ENCODE peak calls at places on chromosome 16, in seven cellular contexts. One of them, this sample, is unnamed.

GRCh38 chr16:87702325-87702811 is 63.4 kb downstream of the KLHDC4 start:
- DNase-seq in IMR-90: peak; percentile 30
- DNase-seq in psoas muscle: no peak
- DNase-seq in PC-9: no peak
- DNase-seq in prostate gland: no peak
- DNase-seq in esophagus squamous epithelium: no peak
- DNase-seq in fibroblast of lung: peak; percentile 58
- DNase-seq in this sample: peak; percentile 54

GRCh38 chr16:81700071-81700779 is 78.9 kb upstream of the PLCG2 start:
- DNase-seq in IMR-90: peak; percentile 19
- DNase-seq in psoas muscle: peak; percentile 36
- DNase-seq in PC-9: no peak
- DNase-seq in prostate gland: no peak
- DNase-seq in esophagus squamous epithelium: no peak
- DNase-seq in fibroblast of lung: no peak
- DNase-seq in this sample: no peak

GRCh38 chr16:17348042-17348783 is 122.5 kb downstream of the XYLT1 start:
- DNase-seq in IMR-90: no peak
- DNase-seq in psoas muscle: no peak
- DNase-seq in PC-9: no peak
- DNase-seq in prostate gland: no peak
- DNase-seq in esophagus squamous epithelium: no peak
- DNase-seq in fibroblast of lung: no peak
- DNase-seq in this sample: no peak

GRCh38 chr16:14232106-14232890 is 161.2 kb downstream of the MRTFB start:
- DNase-seq in IMR-90: peak; percentile 72
- DNase-seq in psoas muscle: no peak
- DNase-seq in PC-9: no peak
- DNase-seq in prostate gland: no peak
- DNase-seq in esophagus squamous epithelium: no peak
- DNase-seq in fibroblast of lung: peak; percentile 78
- DNase-seq in this sample: no peak

GRCh38 chr16:22684282-22685161 is 129.4 kb upstream of the HS3ST2 start:
- DNase-seq in IMR-90: peak; percentile 40
- DNase-seq in psoas muscle: no peak
- DNase-seq in PC-9: no peak
- DNase-seq in prostate gland: no peak
- DNase-seq in esophagus squamous epithelium: no peak
- DNase-seq in fibroblast of lung: peak; percentile 16
- DNase-seq in this sample: no peak

GRCh38 chr16:50671644-50672260 is 9.4 kb downstream of the SNX20 start:
- DNase-seq in IMR-90: peak; percentile 16
- DNase-seq in psoas muscle: no peak
- DNase-seq in PC-9: peak; percentile 43
- DNase-seq in prostate gland: no peak
- DNase-seq in esophagus squamous epithelium: no peak
- DNase-seq in fibroblast of lung: peak; percentile 39
- DNase-seq in this sample: no peak

GRCh38 chr16:50207652-50208051 is 54.5 kb downstream of the TENT4B start:
- DNase-seq in IMR-90: peak; percentile 72
- DNase-seq in psoas muscle: no peak
- DNase-seq in PC-9: no peak
- DNase-seq in prostate gland: no peak
- DNase-seq in esophagus squamous epithelium: no peak
- DNase-seq in fibroblast of lung: peak; percentile 66
- DNase-seq in this sample: peak; percentile 55

GRCh38 chr16:85285681-85286065 is 173.4 kb upstream of the CIBAR2 start:
- DNase-seq in IMR-90: no peak
- DNase-seq in psoas muscle: no peak
- DNase-seq in PC-9: no peak
- DNase-seq in prostate gland: no peak
- DNase-seq in esophagus squamous epithelium: no peak
- DNase-seq in fibroblast of lung: peak; percentile 12
- DNase-seq in this sample: no peak

GRCh38 chr16:73735018-73735417 is 561.6 kb upstream of the PSMD7 start:
- DNase-seq in IMR-90: peak; percentile 75
- DNase-seq in psoas muscle: no peak
- DNase-seq in PC-9: no peak
- DNase-seq in prostate gland: no peak
- DNase-seq in esophagus squamous epithelium: no peak
- DNase-seq in fibroblast of lung: peak; percentile 79
- DNase-seq in this sample: peak; percentile 44

GRCh38 chr16:3235856-3236669 is 1.1 kb upstream of the ZNF200 start:
- DNase-seq in IMR-90: no peak
- DNase-seq in psoas muscle: peak; percentile 68
- DNase-seq in PC-9: peak; percentile 36
- DNase-seq in prostate gland: peak; percentile 6
- DNase-seq in esophagus squamous epithelium: no peak
- DNase-seq in fibroblast of lung: no peak
- DNase-seq in this sample: peak; percentile 3

GRCh38 chr16:52492789-52493357 is 54.1 kb downstream of the TOX3 start:
- DNase-seq in IMR-90: no peak
- DNase-seq in psoas muscle: no peak
- DNase-seq in PC-9: no peak
- DNase-seq in prostate gland: no peak
- DNase-seq in esophagus squamous epithelium: no peak
- DNase-seq in fibroblast of lung: no peak
- DNase-seq in this sample: no peak

GRCh38 chr16:4696905-4697866 is 3.8 kb downstream of the NUDT16L1 start:
- DNase-seq in IMR-90: no peak
- DNase-seq in psoas muscle: peak; percentile 47
- DNase-seq in PC-9: no peak
- DNase-seq in prostate gland: no peak
- DNase-seq in esophagus squamous epithelium: no peak
- DNase-seq in fibroblast of lung: no peak
- DNase-seq in this sample: no peak
- H3K36me3 ChIP-seq in IMR-90: peaks cover 60% of the 10 kb centered on the region
- H3K36me3 ChIP-seq in psoas muscle: peaks cover 71% of the 10 kb centered on the region
- H3K36me3 ChIP-seq in PC-9: no peaks in the 10 kb centered on the region
- H3K36me3 ChIP-seq in prostate gland: peaks cover 14% of the 10 kb centered on the region
- H3K36me3 ChIP-seq in esophagus squamous epithelium: peaks cover 23% of the 10 kb centered on the region
- H3K36me3 ChIP-seq in fibroblast of lung: peaks cover 39% of the 10 kb centered on the region
- H3K36me3 ChIP-seq in this sample: peaks cover 36% of the 10 kb centered on the region

GRCh38 chr16:89275837-89276720 is 58.6 kb downstream of the ZNF778 start:
- DNase-seq in IMR-90: no peak
- DNase-seq in psoas muscle: no peak
- DNase-seq in PC-9: no peak
- DNase-seq in prostate gland: no peak
- DNase-seq in esophagus squamous epithelium: no peak
- DNase-seq in fibroblast of lung: no peak
- DNase-seq in this sample: no peak

GRCh38 chr16:89275284-89275584 is 57.7 kb downstream of the ZNF778 start:
- DNase-seq in IMR-90: no peak
- DNase-seq in psoas muscle: no peak
- DNase-seq in PC-9: no peak
- DNase-seq in prostate gland: no peak
- DNase-seq in esophagus squamous epithelium: no peak
- DNase-seq in fibroblast of lung: no peak
- DNase-seq in this sample: no peak

GRCh38 chr16:89274561-89275283 is 57.2 kb downstream of the ZNF778 start:
- DNase-seq in IMR-90: no peak
- DNase-seq in psoas muscle: no peak
- DNase-seq in PC-9: no peak
- DNase-seq in prostate gland: no peak
- DNase-seq in esophagus squamous epithelium: no peak
- DNase-seq in fibroblast of lung: no peak
- DNase-seq in this sample: no peak

GRCh38 chr16:89272631-89273030 is 55.1 kb downstream of the ZNF778 start:
- DNase-seq in IMR-90: no peak
- DNase-seq in psoas muscle: no peak
- DNase-seq in PC-9: no peak
- DNase-seq in prostate gland: no peak
- DNase-seq in esophagus squamous epithelium: no peak
- DNase-seq in fibroblast of lung: no peak
- DNase-seq in this sample: no peak

DNA sequence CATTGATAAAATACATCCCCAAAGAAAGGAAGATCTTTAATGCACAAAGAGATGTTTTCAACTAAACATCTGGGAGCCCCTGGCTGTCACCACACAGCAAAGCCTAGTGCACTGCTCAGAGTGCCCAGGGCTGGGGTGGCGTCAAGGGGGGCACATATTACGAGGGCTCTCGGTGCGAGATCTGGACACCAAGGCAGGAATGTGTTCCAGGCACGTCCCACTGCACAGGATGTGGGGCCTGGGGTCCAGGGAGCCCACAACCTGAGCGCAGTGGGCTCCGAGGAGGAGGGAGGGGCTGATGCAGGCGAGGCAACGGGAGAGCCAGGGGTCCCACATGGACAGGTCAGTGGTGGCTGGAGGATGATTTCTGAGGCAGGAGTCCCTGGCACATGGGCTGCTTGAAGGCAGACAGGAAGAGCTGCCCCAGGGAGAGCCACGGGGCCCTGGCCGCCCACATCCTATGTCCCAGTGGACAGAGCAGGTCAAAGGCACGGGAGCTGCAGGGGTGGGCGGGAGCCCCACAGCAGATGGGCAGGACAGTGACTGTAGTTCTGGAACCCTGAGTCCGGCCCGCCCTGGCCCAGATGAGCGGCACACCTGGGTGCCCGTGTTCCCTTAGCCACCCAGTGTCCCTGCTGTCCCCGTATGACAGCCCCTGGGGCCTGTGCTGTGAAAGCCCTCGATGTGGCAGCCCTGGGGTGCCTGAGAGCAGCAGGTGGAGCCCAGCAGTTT is 56.4 kb downstream of the ZNF778 start:
- DNase-seq in IMR-90: no peak
- DNase-seq in psoas muscle: no peak
- DNase-seq in PC-9: no peak
- DNase-seq in prostate gland: no peak
- DNase-seq in esophagus squamous epithelium: no peak
- DNase-seq in fibroblast of lung: no peak
- DNase-seq in this sample: no peak
- H3K36me3 ChIP-seq in IMR-90: peaks cover 82% of the 10 kb centered on the region
- H3K36me3 ChIP-seq in psoas muscle: peaks cover 94% of the 10 kb centered on the region
- H3K36me3 ChIP-seq in PC-9: peaks cover 33% of the 10 kb centered on the region
- H3K36me3 ChIP-seq in prostate gland: peaks cover 6% of the 10 kb centered on the region
- H3K36me3 ChIP-seq in esophagus squamous epithelium: peaks cover 56% of the 10 kb centered on the region
- H3K36me3 ChIP-seq in fibroblast of lung: peaks cover 40% of the 10 kb centered on the region
- H3K36me3 ChIP-seq in this sample: peaks cover 34% of the 10 kb centered on the region

GRCh38 chr16:75628351-75628750 is 5.3 kb upstream of the ADAT1 start:
- DNase-seq in IMR-90: no peak
- DNase-seq in psoas muscle: no peak
- DNase-seq in PC-9: no peak
- DNase-seq in prostate gland: no peak
- DNase-seq in esophagus squamous epithelium: no peak
- DNase-seq in fibroblast of lung: no peak
- DNase-seq in this sample: no peak

GRCh38 chr16:75626806-75627205 is 3.7 kb upstream of the ADAT1 start:
- DNase-seq in IMR-90: no peak
- DNase-seq in psoas muscle: no peak
- DNase-seq in PC-9: no peak
- DNase-seq in prostate gland: no peak
- DNase-seq in esophagus squamous epithelium: no peak
- DNase-seq in fibroblast of lung: no peak
- DNase-seq in this sample: no peak

GRCh38 chr16:75632857-75633256 is 9.8 kb upstream of the ADAT1 start:
- DNase-seq in IMR-90: no peak
- DNase-seq in psoas muscle: no peak
- DNase-seq in PC-9: no peak
- DNase-seq in prostate gland: no peak
- DNase-seq in esophagus squamous epithelium: no peak
- DNase-seq in fibroblast of lung: no peak
- DNase-seq in this sample: no peak

GRCh38 chr16:75627856-75628255 is 4.8 kb upstream of the ADAT1 start:
- DNase-seq in IMR-90: peak; percentile 16
- DNase-seq in psoas muscle: no peak
- DNase-seq in PC-9: no peak
- DNase-seq in prostate gland: no peak
- DNase-seq in esophagus squamous epithelium: no peak
- DNase-seq in fibroblast of lung: no peak
- DNase-seq in this sample: no peak

GRCh38 chr16:75629132-75629531 is 6.1 kb upstream of the ADAT1 start:
- DNase-seq in IMR-90: no peak
- DNase-seq in psoas muscle: no peak
- DNase-seq in PC-9: no peak
- DNase-seq in prostate gland: no peak
- DNase-seq in esophagus squamous epithelium: no peak
- DNase-seq in fibroblast of lung: no peak
- DNase-seq in this sample: no peak
- H3K36me3 ChIP-seq in IMR-90: peaks cover 69% of the 10 kb centered on the region
- H3K36me3 ChIP-seq in psoas muscle: peaks cover 96% of the 10 kb centered on the region
- H3K36me3 ChIP-seq in PC-9: peaks cover 35% of the 10 kb centered on the region
- H3K36me3 ChIP-seq in prostate gland: peaks cover 33% of the 10 kb centered on the region
- H3K36me3 ChIP-seq in esophagus squamous epithelium: peaks cover 35% of the 10 kb centered on the region
- H3K36me3 ChIP-seq in fibroblast of lung: peaks cover 17% of the 10 kb centered on the region
- H3K36me3 ChIP-seq in this sample: peaks cover 42% of the 10 kb centered on the region

DNA sequence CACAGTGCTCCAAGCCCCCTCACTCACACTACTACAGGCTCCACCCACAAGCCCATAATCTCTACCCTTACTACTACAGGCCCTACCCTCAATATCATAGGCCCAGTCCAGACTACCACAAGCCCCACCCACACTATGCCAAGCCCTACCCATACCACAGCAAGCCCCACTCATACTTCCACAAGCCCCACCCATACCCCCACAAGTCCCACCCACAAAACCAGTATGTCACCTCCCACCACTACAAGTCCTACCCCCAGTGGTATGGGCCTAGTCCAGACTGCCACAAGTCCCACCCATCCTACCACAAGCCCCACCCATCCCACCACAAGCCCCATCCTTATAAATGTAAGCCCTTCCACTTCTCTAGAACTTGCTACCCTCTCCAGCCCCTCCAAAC is 13.8 kb downstream of the RIPOR1 start:
- DNase-seq in IMR-90: peak; percentile 66
- DNase-seq in psoas muscle: peak; percentile 64
- DNase-seq in PC-9: peak; percentile 51
- DNase-seq in prostate gland: no peak
- DNase-seq in esophagus squamous epithelium: no peak
- DNase-seq in fibroblast of lung: peak; percentile 70
- DNase-seq in this sample: no peak
- H3K36me3 ChIP-seq in IMR-90: peaks cover 78% of the 10 kb centered on the region
- H3K36me3 ChIP-seq in psoas muscle: peaks cover 85% of the 10 kb centered on the region
- H3K36me3 ChIP-seq in PC-9: no peaks in the 10 kb centered on the region
- H3K36me3 ChIP-seq in prostate gland: peaks cover 15% of the 10 kb centered on the region
- H3K36me3 ChIP-seq in esophagus squamous epithelium: peaks cover 24% of the 10 kb centered on the region
- H3K36me3 ChIP-seq in fibroblast of lung: peaks cover 41% of the 10 kb centered on the region
- H3K36me3 ChIP-seq in this sample: peaks cover 8% of the 10 kb centered on the region

GRCh38 chr16:68681038-68681437 is 35.9 kb downstream of the CDH3 start:
- DNase-seq in IMR-90: no peak
- DNase-seq in psoas muscle: no peak
- DNase-seq in PC-9: no peak
- DNase-seq in prostate gland: no peak
- DNase-seq in esophagus squamous epithelium: no peak
- DNase-seq in fibroblast of lung: no peak
- DNase-seq in this sample: no peak
- H3K36me3 ChIP-seq in IMR-90: no peaks in the 10 kb centered on the region
- H3K36me3 ChIP-seq in psoas muscle: no peaks in the 10 kb centered on the region
- H3K36me3 ChIP-seq in PC-9: peaks cover 15% of the 10 kb centered on the region
- H3K36me3 ChIP-seq in prostate gland: no peaks in the 10 kb centered on the region
- H3K36me3 ChIP-seq in esophagus squamous epithelium: no peaks in the 10 kb centered on the region
- H3K36me3 ChIP-seq in fibroblast of lung: no peaks in the 10 kb centered on the region
- H3K36me3 ChIP-seq in this sample: peaks cover 31% of the 10 kb centered on the region

GRCh38 chr16:78529881-78530280 is 430.4 kb downstream of the WWOX start:
- DNase-seq in IMR-90: no peak
- DNase-seq in psoas muscle: no peak
- DNase-seq in PC-9: no peak
- DNase-seq in prostate gland: no peak
- DNase-seq in esophagus squamous epithelium: no peak
- DNase-seq in fibroblast of lung: no peak
- DNase-seq in this sample: no peak
- H3K36me3 ChIP-seq in IMR-90: no peaks in the 10 kb centered on the region
- H3K36me3 ChIP-seq in psoas muscle: no peaks in the 10 kb centered on the region
- H3K36me3 ChIP-seq in PC-9: no peaks in the 10 kb centered on the region
- H3K36me3 ChIP-seq in prostate gland: no peaks in the 10 kb centered on the region
- H3K36me3 ChIP-seq in esophagus squamous epithelium: no peaks in the 10 kb centered on the region
- H3K36me3 ChIP-seq in fibroblast of lung: no peaks in the 10 kb centered on the region
- H3K36me3 ChIP-seq in this sample: no peaks in the 10 kb centered on the region

This sample was measured in cardiac muscle cell.